ENCODE peak calls at places on chromosomes 7 and 10, in five cellular contexts. E is LoVo, G is astrocyte of the spinal cord, Z is A172, K is astrocyte. L is an unnamed sample.

GRCh38 chr7:70949862-70950261 is 182.1 kb upstream of the GALNT17 start:
- DNase-seq in K (no peak), Z (no peak), E (no peak), G (no peak), L (no peak)

GRCh38 chr7:154927624-154928125 is 75.2 kb downstream of the PAXIP1 start:
- DNase-seq in K (peak), Z (peak), E (peak), G (peak), L (peak)

GRCh38 chr7:25399000-25399750 is 170.9 kb upstream of the NPVF start:
- DNase-seq in K (no peak), E (no peak), G (no peak), Z (no peak), L (no peak)

GRCh38 chr10:123135415-123136141 is at the start of gene HMX3:
- DNase-seq in E (no peak), G (no peak), Z (no peak), K (no peak), L (no peak)

GRCh38 chr7:112946350-112946749 is 140.3 kb downstream of the GPR85 start:
- DNase-seq in G (no peak), E (no peak), K (no peak), Z (peak), L (peak)

GRCh38 chr7:127776776-127777390 is 124.9 kb downstream of the SND1 start:
- DNase-seq in K (peak), G (peak), E (no peak), Z (peak), L (peak)

GRCh38 chr10:117762819-117763172 is 220.2 kb downstream of the EMX2 start:
- DNase-seq in Z (peak), E (peak), K (no peak), G (no peak), L (no peak)

GRCh38 chr7:108059526-108059925 is 56.6 kb upstream of the LAMB1 start:
- DNase-seq in K (no peak), G (no peak), Z (no peak), E (no peak), L (peak)

GRCh38 chr7:29748286-29749099 is 57.8 kb upstream of the WIPF3 start:
- DNase-seq in Z (peak), K (peak), G (peak), E (peak), L (peak)

GRCh38 chr7:56537952-56538351 is 421.7 kb upstream of the NUPR2 start:
- DNase-seq in G (no peak), Z (no peak), E (no peak), K (no peak), L (no peak)

GRCh38 chr10:74900297-74900696 is 73.9 kb downstream of the KAT6B start:
- DNase-seq in Z (no peak), E (no peak), G (no peak), K (no peak), L (no peak)

GRCh38 chr10:17981766-17982380 is 30.2 kb downstream of the SLC39A12 start:
- DNase-seq in K (peak), E (peak), G (peak), Z (peak), L (peak)

GRCh38 chr7:79452032-79452494 is 1.4 kb downstream of the MAGI2 start:
- DNase-seq in Z (peak), G (peak), E (no peak), K (peak), L (peak)

GRCh38 chr10:131751827-131752775 is 148.7 kb upstream of the PPP2R2D start:
- DNase-seq in E (no peak), G (no peak), K (no peak), Z (no peak), L (no peak)

GRCh38 chr10:128411624-128412023 is 285.4 kb upstream of the MKI67 start:
- DNase-seq in Z (no peak), G (no peak), K (no peak), E (no peak), L (no peak)

GRCh38 chr10:75717126-75717916 is 285.9 kb downstream of the LRMDA start:
- DNase-seq in G (no peak), Z (no peak), E (no peak), K (no peak), L (no peak)